ENCODE peak calls at places on chromosomes 2 and 18, in nine cellular contexts. Y, J, U, E, S, Q, K, V and L are unnamed samples.

GRCh38 chr2:241858206-241859016 is at the start of gene PDCD1:
- DNase-seq in Y (peak), J (no peak), U (peak), E (no peak), S (no peak), Q (peak), K (no peak), V (peak), L (no peak)

GRCh38 chr2:241564596-241565411 is 6.3 kb downstream of the BOK start:
- DNase-seq in Y (no peak), J (no peak), U (peak), E (no peak), S (no peak), Q (no peak), K (no peak), V (peak), L (no peak)

GRCh38 chr2:189866296-189866695 is 82.0 kb downstream of the PMS1 start:
- DNase-seq in Y (no peak), J (no peak), U (no peak), E (no peak), S (no peak), Q (no peak), K (no peak), V (no peak), L (no peak)

GRCh38 chr2:19574788-19575260 is 216.4 kb upstream of the OSR1 start:
- DNase-seq in Y (no peak), J (no peak), U (no peak), E (peak), S (no peak), Q (no peak), K (peak), V (no peak), L (no peak)

GRCh38 chr2:86337235-86338099 is at the start of gene REEP1:
- DNase-seq in Y (peak), J (no peak), U (no peak), E (no peak), S (no peak), Q (peak), K (no peak), V (peak), L (no peak)

GRCh38 chr2:156657809-156658208 is 221.6 kb downstream of the GPD2 start:
- DNase-seq in Y (no peak), J (no peak), U (no peak), E (peak), S (no peak), Q (no peak), K (no peak), V (no peak), L (no peak)

GRCh38 chr2:177667626-177668025 is 275.1 kb downstream of the AGPS start:
- DNase-seq in Y (no peak), J (no peak), U (no peak), E (peak), S (no peak), Q (no peak), K (no peak), V (peak), L (no peak)

GRCh38 chr2:79512442-79513401 is at the start of gene CTNNA2:
- DNase-seq in Y (peak), J (no peak), U (peak), E (peak), S (peak), Q (peak), K (no peak), V (peak), L (no peak)

GRCh38 chr2:104118889-104119288 is 735.0 kb upstream of the POU3F3 start:
- DNase-seq in Y (no peak), J (no peak), U (no peak), E (no peak), S (no peak), Q (no peak), K (no peak), V (no peak), L (no peak)

GRCh38 chr2:53865264-53865663 is 5.5 kb upstream of the GPR75 start:
- DNase-seq in Y (no peak), J (no peak), U (no peak), E (no peak), S (no peak), Q (no peak), K (no peak), V (no peak), L (no peak)

GRCh38 chr2:186887107-186888090 is 38.4 kb upstream of the ZSWIM2 start:
- DNase-seq in Y (peak), J (no peak), U (no peak), E (peak), S (no peak), Q (peak), K (no peak), V (no peak), L (no peak)

GRCh38 chr2:120228503-120228902 is 5.3 kb upstream of the TMEM185B start:
- DNase-seq in Y (no peak), J (peak), U (no peak), E (peak), S (no peak), Q (no peak), K (no peak), V (no peak), L (no peak)

GRCh38 chr2:18971069-18971378 is 381.7 kb upstream of the NT5C1B start:
- DNase-seq in Y (no peak), J (no peak), U (no peak), E (no peak), S (no peak), Q (no peak), K (no peak), V (no peak), L (no peak)

GRCh38 chr18:47561316-47561715 is 309.9 kb upstream of the SKOR2 start:
- DNase-seq in Y (no peak), J (no peak), U (no peak), E (no peak), S (no peak), Q (no peak), K (no peak), V (no peak), L (no peak)

GRCh38 chr2:20536619-20537422 is 89.9 kb downstream of the RHOB start:
- DNase-seq in Y (no peak), J (no peak), U (no peak), E (no peak), S (no peak), Q (no peak), K (no peak), V (peak), L (no peak)

GRCh38 chr2:23757686-23758433 is 169.1 kb downstream of the ATAD2B start:
- DNase-seq in Y (no peak), J (no peak), U (no peak), E (peak), S (no peak), Q (no peak), K (peak), V (no peak), L (no peak)

GRCh38 chr2:213219816-213220215 is 64.4 kb upstream of the SPAG16 start:
- DNase-seq in Y (no peak), J (no peak), U (no peak), E (no peak), S (no peak), Q (no peak), K (no peak), V (no peak), L (no peak)

GRCh38 chr2:180960982-180961381 is 19.4 kb upstream of the UBE2E3 start:
- DNase-seq in Y (peak), J (no peak), U (no peak), E (no peak), S (no peak), Q (no peak), K (no peak), V (no peak), L (no peak)

GRCh38 chr2:180962727-180963312 is 17.6 kb upstream of the UBE2E3 start:
- DNase-seq in Y (no peak), J (no peak), U (no peak), E (no peak), S (no peak), Q (no peak), K (no peak), V (no peak), L (no peak)

GRCh38 chr2:180959787-180960186 is 20.6 kb upstream of the UBE2E3 start:
- DNase-seq in Y (no peak), J (no peak), U (no peak), E (no peak), S (no peak), Q (no peak), K (no peak), V (no peak), L (no peak)
- TF ChIP-seq CTCF in Y (no peak), J (no peak), U (no peak), E (no peak), S (no peak), Q (no peak), K (no peak), V (no peak), L (no peak)

GRCh38 chr2:9100080-9100876 is 96.8 kb upstream of the MBOAT2 start:
- DNase-seq in Y (no peak), J (no peak), U (no peak), E (no peak), S (no peak), Q (no peak), K (no peak), V (no peak), L (no peak)

GRCh38 chr2:9105601-9106337 is 100.8 kb upstream of the ASAP2 start:
- DNase-seq in Y (no peak), J (no peak), U (no peak), E (no peak), S (no peak), Q (no peak), K (no peak), V (no peak), L (no peak)

GRCh38 chr2:9103663-9104277 is 100.3 kb upstream of the MBOAT2 start:
- DNase-seq in Y (no peak), J (no peak), U (no peak), E (no peak), S (no peak), Q (no peak), K (no peak), V (no peak), L (no peak)

GRCh38 chr2:9101763-9102425 is 98.4 kb upstream of the MBOAT2 start:
- DNase-seq in Y (no peak), J (no peak), U (no peak), E (no peak), S (no peak), Q (no peak), K (no peak), V (no peak), L (no peak)

GRCh38 chr2:9102861-9103662 is 99.6 kb upstream of the MBOAT2 start:
- DNase-seq in Y (no peak), J (no peak), U (no peak), E (no peak), S (no peak), Q (peak), K (no peak), V (no peak), L (no peak)
- TF ChIP-seq CTCF in Y (no peak), J (no peak), U (no peak), E (no peak), S (no peak), Q (no peak), K (no peak), V (no peak), L (no peak)

DNA sequence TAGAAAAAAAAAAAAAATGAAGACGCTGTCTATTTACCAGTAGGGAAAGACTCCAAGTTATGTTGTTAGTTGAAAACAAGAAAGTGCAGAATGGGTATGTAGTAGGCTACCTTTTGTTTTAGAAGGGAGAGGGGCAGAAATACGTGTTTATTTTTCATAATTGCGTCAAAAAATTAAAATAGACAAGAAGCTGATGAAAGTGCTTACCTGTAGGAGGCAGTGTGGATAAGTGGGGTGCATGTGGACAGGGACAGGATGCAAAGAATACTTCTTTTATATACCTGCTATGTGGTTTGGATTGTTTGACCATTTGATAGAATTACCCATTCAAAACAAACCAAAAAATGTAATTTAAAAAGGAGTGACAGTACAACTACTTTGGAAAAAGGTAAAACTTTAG is 3.0 kb upstream of the GCG start:
- DNase-seq in Y (no peak), J (no peak), U (no peak), E (no peak), S (no peak), Q (no peak), K (no peak), V (no peak), L (no peak)
- TF ChIP-seq CTCF in Y (no peak), J (peak), U (no peak), E (peak), S (no peak), Q (no peak), K (peak), V (no peak), L (no peak)

GRCh38 chr18:48974304-48975220 is 23.8 kb upstream of the SMAD7 start:
- DNase-seq in Y (peak), J (no peak), U (no peak), E (no peak), S (no peak), Q (peak), K (no peak), V (peak), L (no peak)
- TF ChIP-seq CTCF in Y (no peak), J (no peak), U (no peak), E (no peak), S (no peak), Q (no peak), K (no peak), V (no peak), L (no peak)

DNA sequence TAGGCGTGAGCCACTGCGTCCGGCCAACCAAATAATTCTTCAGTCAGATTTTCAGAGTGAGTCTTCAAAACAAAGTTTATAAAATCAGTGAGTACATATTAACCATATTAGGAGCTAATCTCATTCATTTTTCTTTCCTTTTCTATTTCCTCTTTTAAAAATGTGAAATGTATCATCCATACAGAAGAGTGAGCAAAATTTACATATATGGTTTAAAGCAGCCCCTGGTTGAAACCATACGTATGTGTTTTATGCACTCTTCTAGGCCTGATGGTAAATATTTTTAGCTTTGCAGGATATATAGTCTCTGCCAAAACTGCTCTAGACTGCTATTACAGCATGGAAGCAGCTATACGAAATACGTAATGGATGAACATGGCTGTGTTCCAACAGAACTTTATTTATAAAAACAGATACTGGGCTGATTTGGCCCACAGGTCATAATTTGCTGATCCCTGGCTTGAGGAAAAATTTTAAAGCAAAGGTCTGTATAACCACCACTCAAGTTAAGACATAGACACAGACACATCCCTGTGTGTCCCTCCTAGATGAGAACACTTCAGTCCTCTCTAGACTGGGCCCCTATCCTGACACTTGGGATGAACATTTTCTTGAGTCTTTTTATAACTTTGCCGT is 42.5 kb upstream of the ATP8B1 start:
- DNase-seq in Y (no peak), J (no peak), U (no peak), E (peak), S (no peak), Q (no peak), K (no peak), V (no peak), L (no peak)
- TF ChIP-seq CTCF in Y (no peak), J (no peak), U (no peak), E (no peak), S (no peak), Q (no peak), K (no peak), V (no peak), L (no peak)

GRCh38 chr18:51531496-51531895 is 334.0 kb upstream of the MEX3C start:
- DNase-seq in Y (no peak), J (no peak), U (no peak), E (no peak), S (no peak), Q (no peak), K (no peak), V (no peak), L (no peak)

GRCh38 chr18:51541230-51541629 is 343.7 kb upstream of the MEX3C start:
- DNase-seq in Y (no peak), J (no peak), U (no peak), E (no peak), S (no peak), Q (no peak), K (no peak), V (no peak), L (no peak)

GRCh38 chr18:51540562-51540961 is 343.1 kb upstream of the MEX3C start:
- DNase-seq in Y (no peak), J (no peak), U (no peak), E (no peak), S (no peak), Q (no peak), K (no peak), V (no peak), L (no peak)

DNA sequence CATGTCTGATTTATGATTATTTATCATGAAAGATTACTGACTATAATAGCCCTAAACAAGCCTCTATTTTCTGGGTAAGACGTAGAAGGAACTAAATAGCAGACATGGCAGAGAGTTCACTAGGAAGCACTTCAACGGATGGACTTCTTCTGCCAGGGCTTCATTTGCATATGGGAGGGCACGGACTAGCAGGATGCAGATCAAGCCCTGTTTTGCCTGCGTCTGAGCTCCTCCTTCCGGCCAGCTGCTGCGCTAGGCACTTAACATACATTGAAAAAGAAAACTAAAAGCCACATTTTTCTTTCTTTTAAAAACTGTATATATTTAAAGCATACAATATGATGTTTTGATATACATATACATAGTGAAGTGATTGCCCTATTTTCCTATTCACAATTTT is 340.0 kb upstream of the MEX3C start:
- DNase-seq in Y (peak), J (peak), U (no peak), E (peak), S (peak), Q (peak), K (no peak), V (peak), L (no peak)
- TF ChIP-seq CTCF in Y (no peak), J (peak), U (peak), E (peak), S (no peak), Q (peak), K (no peak), V (peak), L (no peak)

GRCh38 chr2:236193026-236193425 is 24.8 kb upstream of the GBX2 start:
- DNase-seq in Y (no peak), J (no peak), U (no peak), E (no peak), S (no peak), Q (no peak), K (no peak), V (no peak), L (no peak)
- TF ChIP-seq CTCF in Y (no peak), J (no peak), U (no peak), E (no peak), S (no peak), Q (no peak), K (no peak), V (no peak), L (no peak)

GRCh38 chr2:40257812-40258457 is 194.0 kb downstream of the SLC8A1 start:
- DNase-seq in Y (no peak), J (no peak), U (no peak), E (no peak), S (no peak), Q (no peak), K (no peak), V (no peak), L (no peak)

GRCh38 chr2:40259900-40260299 is 192.0 kb downstream of the SLC8A1 start:
- DNase-seq in Y (no peak), J (no peak), U (no peak), E (no peak), S (no peak), Q (no peak), K (no peak), V (no peak), L (no peak)

GRCh38 chr2:40256649-40257048 is 195.2 kb downstream of the SLC8A1 start:
- DNase-seq in Y (no peak), J (peak), U (no peak), E (peak), S (no peak), Q (no peak), K (no peak), V (peak), L (no peak)

GRCh38 chr2:40255118-40255517 is 196.8 kb downstream of the SLC8A1 start:
- DNase-seq in Y (no peak), J (no peak), U (no peak), E (no peak), S (no peak), Q (no peak), K (no peak), V (no peak), L (no peak)

DNA sequence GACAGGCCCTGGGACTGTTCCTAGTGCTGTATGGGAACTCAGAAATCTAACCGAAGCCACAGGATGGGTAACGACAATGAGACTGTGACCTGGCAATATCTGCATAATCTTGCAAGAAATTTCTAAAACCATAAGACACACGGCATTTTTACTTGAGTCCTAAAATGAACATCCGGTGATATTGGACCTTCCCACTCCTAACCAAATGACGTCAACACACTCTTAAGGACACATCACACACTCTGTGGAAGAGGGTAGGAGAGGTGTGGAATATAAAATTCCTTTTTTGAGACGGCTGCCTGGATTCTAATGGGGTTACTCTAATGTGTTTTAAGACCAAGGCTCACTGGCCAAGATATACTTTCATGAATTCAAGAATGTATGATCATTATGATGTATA is 195.9 kb downstream of the SLC8A1 start:
- DNase-seq in Y (no peak), J (no peak), U (no peak), E (no peak), S (no peak), Q (no peak), K (no peak), V (no peak), L (no peak)
- TF ChIP-seq CTCF in Y (no peak), J (no peak), U (no peak), E (no peak), S (no peak), Q (no peak), K (no peak), V (no peak), L (no peak)

GRCh38 chr2:174682578-174683391 is 81.5 kb downstream of the CHRNA1 start:
- DNase-seq in Y (peak), J (no peak), U (peak), E (peak), S (peak), Q (peak), K (peak), V (peak), L (no peak)

GRCh38 chr2:174681099-174681982 is 82.9 kb downstream of the CHRNA1 start:
- DNase-seq in Y (no peak), J (no peak), U (no peak), E (peak), S (no peak), Q (peak), K (peak), V (no peak), L (no peak)

GRCh38 chr2:174681983-174682577 is 82.2 kb downstream of the CHRNA1 start:
- DNase-seq in Y (peak), J (no peak), U (peak), E (peak), S (no peak), Q (peak), K (no peak), V (peak), L (no peak)

GRCh38 chr2:174686430-174686829 is 77.8 kb downstream of the CHRNA1 start:
- DNase-seq in Y (no peak), J (no peak), U (no peak), E (no peak), S (no peak), Q (no peak), K (no peak), V (no peak), L (no peak)

DNA sequence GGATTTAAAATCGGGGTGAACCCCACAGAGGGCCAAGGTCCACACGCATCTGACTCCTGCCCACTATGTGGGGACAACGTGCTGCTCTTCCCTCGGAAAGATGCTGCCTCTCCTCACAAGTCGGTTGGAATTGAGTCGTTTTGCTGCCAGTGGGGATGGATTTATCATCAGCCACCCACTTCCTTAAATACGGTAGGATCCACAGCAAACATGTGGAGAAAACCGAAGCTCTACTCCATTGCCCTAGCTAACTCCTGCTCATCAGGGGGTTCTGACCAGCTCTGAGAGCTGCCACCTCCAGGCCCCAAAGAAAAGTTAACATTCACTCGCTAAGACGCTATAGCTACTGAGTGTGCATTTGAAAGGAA is 80.9 kb downstream of the CHRNA1 start:
- DNase-seq in Y (no peak), J (no peak), U (no peak), E (peak), S (no peak), Q (peak), K (peak), V (no peak), L (no peak)
- TF ChIP-seq CTCF in Y (no peak), J (no peak), U (no peak), E (peak), S (no peak), Q (peak), K (peak), V (no peak), L (no peak)

GRCh38 chr2:225008935-225009334 is 33.3 kb downstream of the DOCK10 start:
- DNase-seq in Y (no peak), J (peak), U (no peak), E (no peak), S (no peak), Q (peak), K (no peak), V (peak), L (no peak)
- TF ChIP-seq CTCF in Y (no peak), J (peak), U (peak), E (peak), S (no peak), Q (peak), K (peak), V (peak), L (no peak)